ENCODE peak calls at places on chromosomes 12 and 14, in seven cellular contexts. X is upper lobe of left lung; T is natural killer cell treated with Interleukin-12 subunit alpha and Interleukin-12 subunit beta and Interleukin-15 and Interleukin-18, amount 100 ng/mL, for 72 hours; P is CD4-positive, alpha-beta T cell; R is heart right ventricle; F is aorta; K is Panc1. M is an unnamed sample.

GRCh38 chr14:52700701-52701172 is 5.4 kb upstream of the ERO1A start:
- ATAC-seq in X (no peak), F (no peak), P (no peak), T (no peak), K (no peak), R (peak), M (peak)

GRCh38 chr12:28443337-28443736 is 253.1 kb downstream of the CCDC91 start:
- ATAC-seq in F (no peak), R (no peak), P (no peak), X (no peak), K (no peak), T (no peak), M (no peak)

GRCh38 chr12:43891856-43892574 is 56.1 kb downstream of the TMEM117 start:
- ATAC-seq in F (no peak), P (no peak), T (no peak), R (no peak), X (no peak), K (no peak), M (no peak)

GRCh38 chr12:87157791-87158190 is 871.4 kb downstream of the C12orf50 start:
- ATAC-seq in K (peak), P (no peak), F (peak), R (no peak), X (no peak), T (no peak), M (no peak)

GRCh38 chr12:118432812-118433540 is 56.6 kb downstream of the SUDS3 start:
- ATAC-seq in P (no peak), R (no peak), F (no peak), K (no peak), T (no peak), X (no peak), M (no peak)

GRCh38 chr12:13103391-13104033 is at the start of gene GSG1:
- ATAC-seq in T (peak), P (no peak), K (no peak), R (no peak), X (no peak), F (no peak), M (no peak)

GRCh38 chr12:47190271-47190750 is 110.6 kb upstream of the AMIGO2 start:
- ATAC-seq in T (no peak), X (no peak), R (no peak), P (no peak), F (no peak), K (no peak), M (peak)

GRCh38 chr12:6361834-6362233 is 13.5 kb downstream of the SCNN1A start:
- ATAC-seq in R (no peak), P (peak), K (no peak), X (peak), F (peak), T (no peak), M (no peak)

GRCh38 chr14:76348898-76349297 is 27.0 kb upstream of the ESRRB start:
- ATAC-seq in R (peak), P (no peak), X (no peak), F (peak), T (no peak), K (peak), M (no peak)

GRCh38 chr14:103627073-103628025 is 1.7 kb upstream of the KLC1 start:
- ATAC-seq in P (no peak), T (no peak), X (no peak), K (no peak), R (no peak), F (no peak), M (no peak)

GRCh38 chr12:71299541-71300376 is 139.8 kb upstream of the LGR5 start:
- ATAC-seq in T (no peak), K (no peak), X (no peak), F (no peak), P (no peak), R (no peak), M (no peak)

GRCh38 chr12:25829192-25829591 is 129.3 kb upstream of the RASSF8 start:
- ATAC-seq in K (no peak), T (no peak), R (peak), F (no peak), X (no peak), P (no peak), M (no peak)

GRCh38 chr14:52650774-52651173 is 44.6 kb downstream of the ERO1A start:
- ATAC-seq in K (peak), X (no peak), F (no peak), R (no peak), P (no peak), T (no peak), M (no peak)

GRCh38 chr12:115228434-115228833 is 544.5 kb upstream of the TBX3 start:
- ATAC-seq in P (no peak), X (no peak), R (no peak), F (no peak), K (no peak), T (no peak), M (no peak)

GRCh38 chr12:54437697-54438096 is 18.6 kb upstream of the ITGA5 start:
- ATAC-seq in F (no peak), K (no peak), X (no peak), P (no peak), R (no peak), T (peak), M (no peak)

GRCh38 chr12:726281-727140 is 25.9 kb upstream of the WNK1 start:
- ATAC-seq in T (no peak), F (no peak), K (no peak), P (peak), R (peak), X (no peak), M (no peak)

GRCh38 chr14:64447890-64448667 is 17.2 kb upstream of the AKAP5 start:
- ATAC-seq in R (no peak), K (no peak), X (no peak), P (no peak), T (peak), F (no peak), M (no peak)

GRCh38 chr12:29702972-29703371 is 80.8 kb downstream of the TMTC1 start:
- ATAC-seq in K (no peak), X (no peak), F (no peak), R (no peak), T (no peak), P (no peak), M (no peak)

GRCh38 chr12:119649202-119649808 is 18.6 kb upstream of the PRKAB1 start:
- ATAC-seq in F (no peak), K (no peak), T (no peak), X (no peak), R (no peak), P (no peak), M (no peak)

GRCh38 chr12:120678572-120678971 is 8.4 kb upstream of the MLEC start:
- ATAC-seq in F (no peak), P (no peak), X (no peak), T (no peak), R (no peak), K (no peak), M (peak)

GRCh38 chr12:67669925-67670631 is 21.5 kb downstream of the DYRK2 start:
- ATAC-seq in T (no peak), R (no peak), F (no peak), X (no peak), K (no peak), P (no peak), M (no peak)

GRCh38 chr12:119157528-119157927 is 21.2 kb upstream of the HSPB8 start:
- ATAC-seq in R (peak), X (peak), K (no peak), P (no peak), T (no peak), F (peak), M (no peak)

GRCh38 chr14:58598028-58598850 is 39.5 kb upstream of the DACT1 start:
- ATAC-seq in T (no peak), P (peak), K (no peak), X (no peak), F (no peak), R (no peak), M (no peak)

GRCh38 chr12:77097846-77098245 is 32.5 kb upstream of the E2F7 start:
- ATAC-seq in P (no peak), X (no peak), T (no peak), R (no peak), F (no peak), K (no peak), M (no peak)

GRCh38 chr12:89180496-89180895 is 171.8 kb downstream of the DUSP6 start:
- ATAC-seq in K (no peak), P (no peak), F (no peak), T (no peak), R (no peak), X (no peak), M (no peak)

GRCh38 chr12:54940695-54941315 is 43.8 kb downstream of the TESPA1 start:
- ATAC-seq in T (no peak), K (no peak), F (no peak), R (no peak), X (no peak), P (no peak), M (no peak)

GRCh38 chr14:96299441-96299840 is 43.4 kb downstream of the BDKRB1 start:
- ATAC-seq in X (no peak), T (no peak), R (no peak), F (no peak), K (no peak), P (no peak), M (no peak)

GRCh38 chr12:120928864-120929652 is 24.9 kb upstream of the SPPL3 start:
- ATAC-seq in T (no peak), P (no peak), X (peak), F (no peak), K (peak), R (no peak), M (no peak)

GRCh38 chr14:65301862-65302539 is 110.5 kb upstream of the FUT8 start:
- ATAC-seq in P (peak), R (no peak), T (peak), X (no peak), F (no peak), K (no peak), M (peak)

GRCh38 chr12:13559318-13559978 is 362.9 kb downstream of the EMP1 start:
- ATAC-seq in X (no peak), R (no peak), P (no peak), T (no peak), K (no peak), F (no peak), M (no peak)

GRCh38 chr14:23114669-23115491 is 4.2 kb downstream of the CEBPE start:
- ATAC-seq in P (no peak), R (peak), K (peak), T (no peak), F (no peak), X (peak), M (no peak)

GRCh38 chr12:10088955-10089354 is 9.8 kb downstream of the CLEC1A start:
- ATAC-seq in P (no peak), R (no peak), K (no peak), X (no peak), T (no peak), F (no peak), M (no peak)

GRCh38 chr14:97713023-97713422 is 915.8 kb downstream of the VRK1 start:
- ATAC-seq in R (no peak), T (peak), F (no peak), P (no peak), K (no peak), X (no peak), M (no peak)

GRCh38 chr14:99230271-99231141 is 41.5 kb downstream of the BCL11B start:
- ATAC-seq in P (peak), X (no peak), R (no peak), F (no peak), T (peak), K (no peak), M (no peak)

GRCh38 chr12:64672925-64673409 is 62.7 kb downstream of the RASSF3 start:
- ATAC-seq in T (no peak), R (no peak), X (no peak), F (no peak), P (no peak), K (peak), M (no peak)

GRCh38 chr14:71452535-71452934 is 479.7 kb upstream of the RGS6 start:
- ATAC-seq in F (no peak), R (no peak), K (no peak), X (no peak), P (no peak), T (peak), M (no peak)